ENCODE peak calls at places on chromosomes 5 and 9, in eight cellular contexts. One of them, this sample, is unnamed.

GRCh38 chr5:20678814-20679298 is 690.9 kb upstream of the CDH18 start:
- DNase-seq in EL: peak
- DNase-seq in ELR: peak
- DNase-seq in NCI-H1105: no peak
- DNase-seq in epithelial cell of proximal tubule: peak
- DNase-seq in NAMALWA: no peak
- DNase-seq in tibial nerve: no peak
- DNase-seq in AG08395: no peak
- DNase-seq in this sample: peak

GRCh38 chr5:68533571-68534051 is 318.1 kb downstream of the PIK3R1 start:
- DNase-seq in ELR: no peak
- DNase-seq in epithelial cell of proximal tubule: no peak
- DNase-seq in EL: no peak
- DNase-seq in NAMALWA: no peak
- DNase-seq in NCI-H1105: peak
- DNase-seq in AG08395: peak
- DNase-seq in tibial nerve: no peak
- DNase-seq in this sample: no peak

GRCh38 chr5:159220206-159220605 is 10.9 kb upstream of the RNF145 start:
- DNase-seq in epithelial cell of proximal tubule: no peak
- DNase-seq in ELR: peak
- DNase-seq in AG08395: no peak
- DNase-seq in NAMALWA: no peak
- DNase-seq in NCI-H1105: no peak
- DNase-seq in tibial nerve: no peak
- DNase-seq in EL: no peak
- DNase-seq in this sample: no peak

GRCh38 chr5:116421080-116421629 is 153.5 kb downstream of the SEMA6A start:
- DNase-seq in tibial nerve: no peak
- DNase-seq in epithelial cell of proximal tubule: no peak
- DNase-seq in NAMALWA: no peak
- DNase-seq in EL: no peak
- DNase-seq in ELR: no peak
- DNase-seq in NCI-H1105: no peak
- DNase-seq in AG08395: no peak
- DNase-seq in this sample: no peak

GRCh38 chr9:28212979-28213378 is 639.7 kb upstream of the C9orf72 start:
- DNase-seq in NCI-H1105: no peak
- DNase-seq in AG08395: peak
- DNase-seq in EL: peak
- DNase-seq in tibial nerve: no peak
- DNase-seq in NAMALWA: no peak
- DNase-seq in ELR: peak
- DNase-seq in epithelial cell of proximal tubule: peak
- DNase-seq in this sample: no peak

GRCh38 chr5:16464664-16465543 is 696 bp downstream of the ZNF622 start:
- DNase-seq in ELR: peak
- DNase-seq in AG08395: no peak
- DNase-seq in NCI-H1105: no peak
- DNase-seq in EL: no peak
- DNase-seq in NAMALWA: peak
- DNase-seq in tibial nerve: no peak
- DNase-seq in epithelial cell of proximal tubule: no peak
- DNase-seq in this sample: no peak

GRCh38 chr5:34743878-34744277 is 87.8 kb downstream of the RAI14 start:
- DNase-seq in NCI-H1105: no peak
- DNase-seq in tibial nerve: no peak
- DNase-seq in AG08395: peak
- DNase-seq in NAMALWA: no peak
- DNase-seq in EL: peak
- DNase-seq in epithelial cell of proximal tubule: peak
- DNase-seq in ELR: peak
- DNase-seq in this sample: peak

GRCh38 chr5:18605186-18605585 is 970.9 kb downstream of the TAF11L14 start:
- DNase-seq in NAMALWA: no peak
- DNase-seq in ELR: no peak
- DNase-seq in EL: no peak
- DNase-seq in epithelial cell of proximal tubule: no peak
- DNase-seq in tibial nerve: no peak
- DNase-seq in AG08395: no peak
- DNase-seq in NCI-H1105: no peak
- DNase-seq in this sample: no peak

GRCh38 chr5:138975098-138975847 is 100.1 kb upstream of the LRRTM2 start:
- DNase-seq in NCI-H1105: no peak
- DNase-seq in ELR: peak
- DNase-seq in EL: peak
- DNase-seq in AG08395: peak
- DNase-seq in NAMALWA: no peak
- DNase-seq in epithelial cell of proximal tubule: peak
- DNase-seq in tibial nerve: no peak
- DNase-seq in this sample: peak

GRCh38 chr5:106940986-106941385 is 729.8 kb downstream of the EFNA5 start:
- DNase-seq in NCI-H1105: no peak
- DNase-seq in epithelial cell of proximal tubule: no peak
- DNase-seq in tibial nerve: no peak
- DNase-seq in ELR: peak
- DNase-seq in AG08395: no peak
- DNase-seq in EL: no peak
- DNase-seq in NAMALWA: no peak
- DNase-seq in this sample: no peak

GRCh38 chr5:10724799-10725507 is 36.1 kb downstream of the DAP start:
- DNase-seq in epithelial cell of proximal tubule: no peak
- DNase-seq in AG08395: peak
- DNase-seq in EL: peak
- DNase-seq in NCI-H1105: no peak
- DNase-seq in tibial nerve: peak
- DNase-seq in ELR: peak
- DNase-seq in NAMALWA: peak
- DNase-seq in this sample: peak

GRCh38 chr9:93549636-93550035 is 26.7 kb upstream of the PHF2 start:
- DNase-seq in epithelial cell of proximal tubule: no peak
- DNase-seq in NCI-H1105: no peak
- DNase-seq in tibial nerve: no peak
- DNase-seq in NAMALWA: no peak
- DNase-seq in EL: no peak
- DNase-seq in AG08395: no peak
- DNase-seq in ELR: no peak
- DNase-seq in this sample: no peak

GRCh38 chr5:180599590-180599914 is 8.3 kb upstream of the SCGB3A1 start:
- DNase-seq in EL: no peak
- DNase-seq in epithelial cell of proximal tubule: no peak
- DNase-seq in NAMALWA: no peak
- DNase-seq in ELR: no peak
- DNase-seq in tibial nerve: no peak
- DNase-seq in AG08395: no peak
- DNase-seq in NCI-H1105: no peak
- DNase-seq in this sample: no peak

GRCh38 chr9:18749711-18750110 is 275.8 kb downstream of the ADAMTSL1 start:
- DNase-seq in EL: no peak
- DNase-seq in NAMALWA: no peak
- DNase-seq in NCI-H1105: no peak
- DNase-seq in tibial nerve: no peak
- DNase-seq in AG08395: no peak
- DNase-seq in epithelial cell of proximal tubule: no peak
- DNase-seq in ELR: no peak
- DNase-seq in this sample: no peak

GRCh38 chr5:9947231-9947693 is 302.4 kb downstream of the ATPSCKMT start:
- DNase-seq in AG08395: no peak
- DNase-seq in ELR: peak
- DNase-seq in NAMALWA: no peak
- DNase-seq in EL: no peak
- DNase-seq in epithelial cell of proximal tubule: peak
- DNase-seq in tibial nerve: no peak
- DNase-seq in NCI-H1105: no peak
- DNase-seq in this sample: no peak